ENCODE peak calls at places on chromosomes 5 and 9, in six cellular contexts. F is naive thymus-derived CD8-positive, alpha-beta T cell; A is activated naive CD4-positive, alpha-beta T cell; S is GDM1; H is spleen; U is CD8-positive, alpha-beta memory T cell. J is an unnamed sample.

GRCh38 chr9:134034215-134035040 is 9.1 kb downstream of the BRD3OS start:
- DNase-seq in F (no peak), A (no peak), S (no peak), H (peak), U (no peak), J (no peak)

GRCh38 chr9:78857371-78858225 is 560.7 kb downstream of the PSAT1 start:
- DNase-seq in F (no peak), A (no peak), S (no peak), H (no peak), U (no peak), J (no peak)

GRCh38 chr5:40410231-40410861 is 269.4 kb upstream of the PTGER4 start:
- DNase-seq in F (peak), A (peak), S (no peak), H (no peak), U (peak), J (peak)

GRCh38 chr9:78261403-78262001 is 25.6 kb downstream of the CEP78 start:
- DNase-seq in F (peak), A (no peak), S (no peak), H (no peak), U (no peak), J (no peak)

GRCh38 chr5:8102714-8103113 is 233.8 kb downstream of the MTRR start:
- DNase-seq in F (no peak), A (no peak), S (no peak), H (no peak), U (no peak), J (no peak)

GRCh38 chr5:16548812-16549211 is 68.0 kb downstream of the RETREG1 start:
- DNase-seq in F (no peak), A (no peak), S (no peak), H (no peak), U (no peak), J (no peak)

GRCh38 chr5:106849266-106849665 is 821.5 kb downstream of the EFNA5 start:
- DNase-seq in F (no peak), A (no peak), S (no peak), H (no peak), U (no peak), J (no peak)

GRCh38 chr9:82882133-82882532 is 180.8 kb downstream of the RASEF start:
- DNase-seq in F (no peak), A (no peak), S (no peak), H (no peak), U (no peak), J (no peak)

GRCh38 chr5:53607896-53608295 is 47.5 kb downstream of the NDUFS4 start:
- DNase-seq in F (no peak), A (no peak), S (no peak), H (no peak), U (no peak), J (no peak)

GRCh38 chr9:92717201-92718085 is 47.2 kb downstream of the BICD2 start:
- DNase-seq in F (no peak), A (no peak), S (no peak), H (peak), U (no peak), J (no peak)

GRCh38 chr5:158958048-158958994 is 141.4 kb downstream of the EBF1 start:
- DNase-seq in F (peak), A (no peak), S (no peak), H (no peak), U (no peak), J (no peak)

GRCh38 chr5:53426878-53427277 is 53.6 kb upstream of the FST start:
- DNase-seq in F (no peak), A (no peak), S (no peak), H (no peak), U (no peak), J (no peak)

GRCh38 chr5:44506561-44506960 is 117.3 kb upstream of the FGF10 start:
- DNase-seq in F (no peak), A (no peak), S (no peak), H (no peak), U (no peak), J (no peak)

GRCh38 chr5:147892696-147893296 is 13.5 kb downstream of the C5orf46 start:
- DNase-seq in F (no peak), A (no peak), S (no peak), H (no peak), U (no peak), J (no peak)

GRCh38 chr5:79481574-79481973 is 32.4 kb downstream of the HOMER1 start:
- DNase-seq in F (no peak), A (no peak), S (no peak), H (no peak), U (no peak), J (no peak)

GRCh38 chr5:396715-397032 is 46.3 kb upstream of the EXOC3 start:
- DNase-seq in F (no peak), A (no peak), S (no peak), H (no peak), U (no peak), J (no peak)

GRCh38 chr5:63131618-63132285 is 553.1 kb downstream of the LRRC70 start:
- DNase-seq in F (no peak), A (no peak), S (no peak), H (no peak), U (no peak), J (no peak)

GRCh38 chr5:149549461-149550266 is 1.6 kb downstream of the CSNK1A1 start:
- DNase-seq in F (peak), A (no peak), S (peak), H (no peak), U (peak), J (peak)

GRCh38 chr9:110977259-110977709 is 61.0 kb downstream of the LPAR1 start:
- DNase-seq in F (no peak), A (no peak), S (no peak), H (no peak), U (no peak), J (no peak)

GRCh38 chr5:178994580-178995340 is at the start of gene GRM6:
- DNase-seq in F (no peak), A (no peak), S (no peak), H (no peak), U (no peak), J (no peak)

GRCh38 chr5:109347252-109347888 is 62.4 kb downstream of the PJA2 start:
- DNase-seq in F (no peak), A (no peak), S (no peak), H (no peak), U (no peak), J (no peak)

GRCh38 chr9:110444911-110445310 is 107.2 kb upstream of the TXNDC8 start:
- DNase-seq in F (no peak), A (no peak), S (no peak), H (no peak), U (no peak), J (no peak)

GRCh38 chr9:98921740-98922139 is 22.0 kb upstream of the COL15A1 start:
- DNase-seq in F (no peak), A (no peak), S (no peak), H (no peak), U (no peak), J (no peak)

GRCh38 chr5:30499402-30499801 is 694.1 kb upstream of the CDH6 start:
- DNase-seq in F (no peak), A (no peak), S (no peak), H (no peak), U (no peak), J (no peak)

GRCh38 chr9:113537227-113537810 is 73.8 kb downstream of the RGS3 start:
- DNase-seq in F (no peak), A (no peak), S (no peak), H (peak), U (no peak), J (no peak)

GRCh38 chr5:139746691-139747582 is 48.7 kb upstream of the PSD2 start:
- DNase-seq in F (peak), A (peak), S (no peak), H (peak), U (peak), J (peak)

GRCh38 chr9:125486109-125486508 is 220.9 kb downstream of the MAPKAP1 start:
- DNase-seq in F (no peak), A (no peak), S (no peak), H (no peak), U (no peak), J (no peak)

GRCh38 chr9:7374966-7375650 is 424.5 kb downstream of the DMAC1 start:
- DNase-seq in F (no peak), A (no peak), S (no peak), H (no peak), U (no peak), J (no peak)

GRCh38 chr5:139637438-139638089 is 10.6 kb upstream of the CXXC5 start:
- DNase-seq in F (peak), A (no peak), S (no peak), H (peak), U (peak), J (peak)

GRCh38 chr5:15506146-15506545 is 6.2 kb downstream of the FBXL7 start:
- DNase-seq in F (no peak), A (no peak), S (no peak), H (no peak), U (no peak), J (no peak)

J was measured in effector memory CD8-positive, alpha-beta T cell.